ENCODE peak calls at places on chromosomes 4 and X, in five cellular contexts. L is HepG2, B is tibial nerve, Z is sigmoid colon, I is SK-N-SH. G is an unnamed sample.

GRCh38 chr4:94892051-94892450 is 134.3 kb downstream of the BMPR1B start:
- DNase-seq in Z (no peak), L (no peak), I (no peak), B (no peak), G (no peak)

GRCh38 chr4:79141530-79141929 is 184.3 kb downstream of the NAA11 start:
- DNase-seq in Z (no peak), B (no peak), I (no peak), L (peak; percentile 1), G (no peak)

GRCh38 chr4:38837849-38838248 is 18.8 kb downstream of the TLR6 start:
- DNase-seq in L (no peak), I (no peak), Z (no peak), B (no peak), G (no peak)

GRCh38 chr4:186104114-186104894 is at the start of gene FAM149A:
- DNase-seq in I (no peak), L (no peak), Z (peak; percentile 81), B (no peak), G (no peak)

GRCh38 chr4:26094076-26094475 is 180.1 kb downstream of the SMIM20 start:
- DNase-seq in B (no peak), L (no peak), Z (no peak), I (no peak), G (no peak)

GRCh38 chr4:153207561-153207960 is 3.3 kb downstream of the TRIM2 start:
- DNase-seq in L (peak; percentile 28), Z (no peak), I (peak; percentile 51), B (no peak), G (no peak)

GRCh38 chrX:149631293-149632165 is at the start of gene TMEM185A:
- DNase-seq in B (peak; percentile 37), L (peak; percentile 30), I (peak; percentile 88), Z (peak; percentile 85), G (peak; percentile 78)

GRCh38 chr4:166091914-166092510 is 219.0 kb downstream of the TLL1 start:
- DNase-seq in L (peak; percentile 28), Z (no peak), B (peak; percentile 21), I (peak; percentile 9), G (no peak)

GRCh38 chrX:130395341-130395740 is 6.4 kb upstream of the RBMX2 start:
- DNase-seq in B (no peak), L (no peak), I (no peak), Z (no peak), G (no peak)

GRCh38 chr4:158302076-158302866 is 92.0 kb downstream of the TMEM144 start:
- DNase-seq in B (no peak), L (no peak), I (no peak), Z (no peak), G (no peak)

GRCh38 chr4:83731609-83732008 is 195.7 kb downstream of the GPAT3 start:
- DNase-seq in I (no peak), B (no peak), L (no peak), Z (no peak), G (no peak)

GRCh38 chr4:9804918-9805317 is 23.5 kb downstream of the DRD5 start:
- DNase-seq in Z (no peak), B (no peak), L (no peak), I (no peak), G (no peak)

GRCh38 chr4:44038811-44039210 is 409.8 kb downstream of the KCTD8 start:
- DNase-seq in Z (no peak), L (no peak), I (no peak), B (no peak), G (no peak)

GRCh38 chrX:24117288-24117687 is 32.2 kb upstream of the ZFX start:
- DNase-seq in I (no peak), L (no peak), B (peak; percentile 6), Z (peak; percentile 71), G (no peak)

GRCh38 chr4:38114435-38114834 is 154.2 kb downstream of the PTTG2 start:
- DNase-seq in I (no peak), L (no peak), Z (no peak), B (no peak), G (no peak)

GRCh38 chr4:56374956-56375355 is 12.3 kb downstream of the AASDH start:
- DNase-seq in B (no peak), L (no peak), Z (no peak), I (no peak), G (no peak)

GRCh38 chr4:98510757-98511517 is 147.5 kb downstream of the TSPAN5 start:
- DNase-seq in L (no peak), Z (no peak), B (no peak), I (no peak), G (no peak)

GRCh38 chr4:108094131-108094530 is 74.6 kb downstream of the LEF1 start:
- DNase-seq in I (no peak), L (no peak), Z (no peak), B (no peak), G (no peak)

GRCh38 chr4:143251781-143252180 is 67.1 kb downstream of the USP38 start:
- DNase-seq in Z (no peak), B (no peak), L (no peak), I (no peak), G (no peak)

GRCh38 chr4:114782842-114783595 is 184.4 kb downstream of the UGT8 start:
- DNase-seq in I (no peak), Z (no peak), B (no peak), L (no peak), G (no peak)

GRCh38 chrX:71364221-71364620 is 1.9 kb upstream of the TAF1 start:
- DNase-seq in I (no peak), L (no peak), Z (no peak), B (no peak), G (no peak)

GRCh38 chr4:3268395-3269104 is 19.6 kb downstream of the MSANTD1 start:
- DNase-seq in I (peak; percentile 24), L (no peak), Z (peak; percentile 60), B (no peak), G (peak; percentile 69)

GRCh38 chrX:123408856-123409737 is 225.0 kb downstream of the GRIA3 start:
- DNase-seq in Z (no peak), L (no peak), B (no peak), I (no peak), G (no peak)

GRCh38 chrX:8245411-8245810 is 74.3 kb upstream of the VCX2 start:
- DNase-seq in I (no peak), Z (no peak), B (no peak), L (no peak), G (no peak)

GRCh38 chrX:112197845-112198244 is 115.3 kb upstream of the TRPC5 start:
- DNase-seq in I (no peak), B (no peak), L (no peak), Z (no peak), G (no peak)

GRCh38 chrX:19827088-19827487 is 60.3 kb downstream of the SH3KBP1 start:
- DNase-seq in B (no peak), Z (no peak), L (no peak), I (no peak), G (no peak)

GRCh38 chr4:72670521-72670920 is 101.5 kb upstream of the ADAMTS3 start:
- DNase-seq in B (no peak), I (no peak), L (no peak), Z (no peak), G (no peak)

GRCh38 chr4:55157559-55158277 is 32.3 kb upstream of the KDR start:
- DNase-seq in I (no peak), Z (no peak), B (no peak), L (no peak), G (no peak)

GRCh38 chr4:56467284-56468096 is at the start of gene SRP72:
- DNase-seq in Z (peak; percentile 93), B (peak; percentile 84), L (peak; percentile 82), I (peak; percentile 92), G (peak; percentile 94)

GRCh38 chr4:84782517-84782916 is 184.0 kb downstream of the WDFY3 start:
- DNase-seq in Z (no peak), L (no peak), B (no peak), I (no peak), G (no peak)
- H3K36me3 ChIP-seq in Z (peaks cover 31% of the 10 kb centered on the region), L (peaks cover 54% of the 10 kb centered on the region), B (peaks cover 89% of the 10 kb centered on the region), I (peaks cover 68% of the 10 kb centered on the region), G (peaks cover 97% of the 10 kb centered on the region)

DNA sequence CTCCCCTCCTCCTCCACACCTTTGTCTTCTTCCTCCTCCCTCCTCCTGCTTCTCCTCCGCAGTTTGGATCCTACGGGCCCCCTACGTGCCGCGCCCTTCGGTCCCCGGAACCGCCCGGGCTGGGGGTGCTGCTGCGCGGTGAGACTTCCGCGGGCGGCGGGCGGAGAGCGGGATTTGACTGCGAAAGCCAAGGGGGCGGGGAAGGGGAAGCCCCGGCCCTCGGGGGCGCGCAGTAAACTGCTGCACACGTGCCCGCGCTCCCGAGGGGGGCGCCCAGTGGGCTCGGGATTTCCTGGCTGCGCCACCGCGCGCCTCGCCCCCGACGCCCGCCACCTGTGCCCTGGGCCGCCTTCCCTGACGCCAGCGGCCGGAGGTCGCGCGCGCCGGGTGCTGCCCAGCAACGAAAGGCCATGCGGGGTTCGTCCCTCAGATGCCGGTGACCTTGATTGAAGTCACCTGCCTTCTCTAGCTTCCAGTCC is 3.3 kb upstream of the NKX3-2 start:
- DNase-seq in Z (peak; percentile 79), B (no peak), L (no peak), I (peak; percentile 56), G (no peak)
- H3K4me3 ChIP-seq in Z (peak overlapping the region; percentile 71), B (peak overlapping the region; percentile 37), L (peak overlapping the region; percentile 41), I (no peak overlapping the region), G (peak overlapping the region; percentile 48)

GRCh38 chr4:58543465-58543864 is 1433.3 kb upstream of the IGFBP7 start:
- DNase-seq in B (no peak), L (no peak), Z (no peak), I (no peak), G (no peak)
- TF ChIP-seq EP300 in B (no peak), L (no peak), Z (no peak), I (no peak), G (no peak)

GRCh38 chr4:75781328-75781727 is 57.0 kb downstream of the USO1 start:
- DNase-seq in Z (no peak), B (no peak), I (no peak), L (no peak), G (no peak)
- H3K36me3 ChIP-seq in Z (peaks cover 14% of the 10 kb centered on the region), B (peaks cover 93% of the 10 kb centered on the region), I (peaks cover 66% of the 10 kb centered on the region), L (peaks cover 63% of the 10 kb centered on the region), G (peaks cover 83% of the 10 kb centered on the region)